ENCODE peak calls at places on chromosomes 3 and 15, in ten cellular contexts. A is stimulated activated CD8-positive, alpha-beta memory T cell treated with anti-CD3 and anti-CD28 coated beads, Interleukin-7, amount 100 ng/mL, for 1 hour; O is pons; V is KBM-7; U is naive thymus-derived CD8-positive, alpha-beta T cell; Z is HTR-8/SVneo; R is EH; M is amniotic stem cell; B is GM20000; E is sigmoid colon. P is an unnamed sample.

GRCh38 chr3:111617406-111617805 is 22.3 kb upstream of the ZBED2 start:
- DNase-seq in A (no peak), O (no peak), V (no peak), U (no peak), Z (no peak), R (no peak), M (no peak), B (no peak), E (no peak), P (no peak)

GRCh38 chr15:81293728-81294500 is 30.0 kb downstream of the STARD5 start:
- DNase-seq in A (peak; percentile 39), O (peak; percentile 50), V (peak; percentile 92), U (peak; percentile 82), Z (no peak), R (no peak), M (no peak), B (peak; percentile 71), E (no peak), P (no peak)

GRCh38 chr3:177596248-177596821 is 399.1 kb upstream of the TBL1XR1 start:
- DNase-seq in A (no peak), O (no peak), V (no peak), U (no peak), Z (no peak), R (peak; percentile 27), M (no peak), B (no peak), E (no peak), P (no peak)

GRCh38 chr15:62739082-62739481 is 303.5 kb upstream of the TPM1 start:
- DNase-seq in A (no peak), O (no peak), V (no peak), U (no peak), Z (peak; percentile 29), R (peak; percentile 85), M (no peak), B (no peak), E (no peak), P (no peak)

GRCh38 chr3:146817705-146818104 is 212.6 kb upstream of the PLSCR5 start:
- DNase-seq in A (no peak), O (peak; percentile 48), V (no peak), U (no peak), Z (no peak), R (peak; percentile 74), M (peak; percentile 34), B (no peak), E (no peak), P (no peak)

GRCh38 chr15:32905481-32905880 is 187.7 kb downstream of the GREM1 start:
- DNase-seq in A (no peak), O (no peak), V (no peak), U (no peak), Z (no peak), R (peak; percentile 79), M (no peak), B (no peak), E (no peak), P (no peak)

GRCh38 chr15:32824777-32825176 is 107.0 kb downstream of the GREM1 start:
- DNase-seq in A (no peak), O (no peak), V (no peak), U (no peak), Z (peak; percentile 60), R (peak; percentile 97), M (peak; percentile 35), B (no peak), E (no peak), P (peak; percentile 14)

GRCh38 chr3:34260266-34260990 is 462.0 kb downstream of the PDCD6IP start:
- DNase-seq in A (no peak), O (peak; percentile 53), V (peak; percentile 36), U (no peak), Z (peak; percentile 23), R (peak; percentile 49), M (peak; percentile 60), B (peak; percentile 48), E (no peak), P (peak; percentile 13)

GRCh38 chr3:5264093-5264610 is 76.6 kb downstream of the EDEM1 start:
- DNase-seq in A (no peak), O (no peak), V (no peak), U (no peak), Z (no peak), R (peak; percentile 75), M (no peak), B (no peak), E (no peak), P (no peak)

GRCh38 chr15:89724621-89725020 is 26.4 kb downstream of the MESP1 start:
- DNase-seq in A (no peak), O (no peak), V (no peak), U (no peak), Z (no peak), R (no peak), M (no peak), B (no peak), E (no peak), P (no peak)

GRCh38 chr3:126258670-126259069 is 78.3 kb upstream of the ALDH1L1 start:
- DNase-seq in A (no peak), O (no peak), V (no peak), U (no peak), Z (no peak), R (peak; percentile 48), M (no peak), B (no peak), E (no peak), P (no peak)

GRCh38 chr3:73575519-73575918 is 49.2 kb downstream of the PDZRN3 start:
- DNase-seq in A (no peak), O (no peak), V (no peak), U (no peak), Z (no peak), R (no peak), M (no peak), B (no peak), E (no peak), P (peak; percentile 48)

GRCh38 chr3:30042274-30042859 is 564.0 kb upstream of the TGFBR2 start:
- DNase-seq in A (no peak), O (peak; percentile 82), V (peak; percentile 69), U (peak; percentile 68), Z (peak; percentile 36), R (peak; percentile 74), M (peak; percentile 45), B (peak; percentile 26), E (peak; percentile 71), P (peak; percentile 38)

GRCh38 chr15:73959012-73959581 is 32.8 kb downstream of the LOXL1 start:
- DNase-seq in A (no peak), O (no peak), V (peak; percentile 85), U (peak; percentile 35), Z (no peak), R (no peak), M (no peak), B (no peak), E (peak; percentile 35), P (no peak)

GRCh38 chr3:5299146-5299545 is 111.6 kb downstream of the EDEM1 start:
- DNase-seq in A (no peak), O (no peak), V (no peak), U (no peak), Z (no peak), R (no peak), M (no peak), B (no peak), E (no peak), P (no peak)

GRCh38 chr15:69400850-69401249 is 13.3 kb upstream of the KIF23 start:
- DNase-seq in A (no peak), O (no peak), V (no peak), U (no peak), Z (no peak), R (no peak), M (no peak), B (no peak), E (no peak), P (no peak)